ENCODE peak calls at places on chromosomes 11 and 22, in four cellular contexts. One of them, this sample, is unnamed.
A peak's percentile ranks its signal among the peaks of the same experiment; 100 is the strongest.

GRCh38 chr11:103326070-103326794 is 217.0 kb downstream of the DYNC2H1 start:
- DNase-seq in activated T-helper 1 cell treated with anti-CD3 and anti-CD28 coated beads, Interleukin-12 subunit alpha, Interleukin-12 subunit beta, Interleukin-2, Interleukin-4 antibody, amounts not matched to agents 30 ng/mL and 10 ng/mL and 1 ng/mL, durations not matched to agents 14 hours and 24 hours and 36 hours: no peak
- DNase-seq in head of caudate nucleus: peak; percentile 68
- DNase-seq in NCI-H1930: peak; percentile 20
- DNase-seq in this sample: peak; percentile 71

GRCh38 chr22:47351836-47352579 is 589.6 kb downstream of the TBC1D22A start:
- DNase-seq in activated T-helper 1 cell treated with anti-CD3 and anti-CD28 coated beads, Interleukin-12 subunit alpha, Interleukin-12 subunit beta, Interleukin-2, Interleukin-4 antibody, amounts not matched to agents 30 ng/mL and 10 ng/mL and 1 ng/mL, durations not matched to agents 14 hours and 24 hours and 36 hours: no peak
- DNase-seq in head of caudate nucleus: peak; percentile 30
- DNase-seq in NCI-H1930: no peak
- DNase-seq in this sample: no peak

GRCh38 chr11:91081440-91082088 is 858.7 kb upstream of the CHORDC1 start:
- DNase-seq in activated T-helper 1 cell treated with anti-CD3 and anti-CD28 coated beads, Interleukin-12 subunit alpha, Interleukin-12 subunit beta, Interleukin-2, Interleukin-4 antibody, amounts not matched to agents 30 ng/mL and 10 ng/mL and 1 ng/mL, durations not matched to agents 14 hours and 24 hours and 36 hours: no peak
- DNase-seq in head of caudate nucleus: no peak
- DNase-seq in NCI-H1930: no peak
- DNase-seq in this sample: no peak

GRCh38 chr11:597166-597725 is 18.5 kb downstream of the IRF7 start:
- DNase-seq in activated T-helper 1 cell treated with anti-CD3 and anti-CD28 coated beads, Interleukin-12 subunit alpha, Interleukin-12 subunit beta, Interleukin-2, Interleukin-4 antibody, amounts not matched to agents 30 ng/mL and 10 ng/mL and 1 ng/mL, durations not matched to agents 14 hours and 24 hours and 36 hours: no peak
- DNase-seq in head of caudate nucleus: no peak
- DNase-seq in NCI-H1930: no peak
- DNase-seq in this sample: no peak

GRCh38 chr11:117221775-117222517 is 9.9 kb downstream of the PCSK7 start:
- DNase-seq in activated T-helper 1 cell treated with anti-CD3 and anti-CD28 coated beads, Interleukin-12 subunit alpha, Interleukin-12 subunit beta, Interleukin-2, Interleukin-4 antibody, amounts not matched to agents 30 ng/mL and 10 ng/mL and 1 ng/mL, durations not matched to agents 14 hours and 24 hours and 36 hours: no peak
- DNase-seq in head of caudate nucleus: no peak
- DNase-seq in NCI-H1930: no peak
- DNase-seq in this sample: no peak

GRCh38 chr11:7657306-7658025 is 15.8 kb downstream of the CYB5R2 start:
- DNase-seq in activated T-helper 1 cell treated with anti-CD3 and anti-CD28 coated beads, Interleukin-12 subunit alpha, Interleukin-12 subunit beta, Interleukin-2, Interleukin-4 antibody, amounts not matched to agents 30 ng/mL and 10 ng/mL and 1 ng/mL, durations not matched to agents 14 hours and 24 hours and 36 hours: no peak
- DNase-seq in head of caudate nucleus: peak; percentile 89
- DNase-seq in NCI-H1930: peak; percentile 19
- DNase-seq in this sample: peak; percentile 67

GRCh38 chr22:28711820-28712777 is 29.5 kb downstream of the CHEK2 start:
- DNase-seq in activated T-helper 1 cell treated with anti-CD3 and anti-CD28 coated beads, Interleukin-12 subunit alpha, Interleukin-12 subunit beta, Interleukin-2, Interleukin-4 antibody, amounts not matched to agents 30 ng/mL and 10 ng/mL and 1 ng/mL, durations not matched to agents 14 hours and 24 hours and 36 hours: no peak
- DNase-seq in head of caudate nucleus: no peak
- DNase-seq in NCI-H1930: no peak
- DNase-seq in this sample: no peak

GRCh38 chr22:39232246-39232645 is 12.5 kb downstream of the PDGFB start:
- DNase-seq in activated T-helper 1 cell treated with anti-CD3 and anti-CD28 coated beads, Interleukin-12 subunit alpha, Interleukin-12 subunit beta, Interleukin-2, Interleukin-4 antibody, amounts not matched to agents 30 ng/mL and 10 ng/mL and 1 ng/mL, durations not matched to agents 14 hours and 24 hours and 36 hours: no peak
- DNase-seq in head of caudate nucleus: no peak
- DNase-seq in NCI-H1930: no peak
- DNase-seq in this sample: no peak

GRCh38 chr22:23818541-23818940 is 20.3 kb downstream of the DERL3 start:
- DNase-seq in activated T-helper 1 cell treated with anti-CD3 and anti-CD28 coated beads, Interleukin-12 subunit alpha, Interleukin-12 subunit beta, Interleukin-2, Interleukin-4 antibody, amounts not matched to agents 30 ng/mL and 10 ng/mL and 1 ng/mL, durations not matched to agents 14 hours and 24 hours and 36 hours: no peak
- DNase-seq in head of caudate nucleus: no peak
- DNase-seq in NCI-H1930: no peak
- DNase-seq in this sample: no peak

GRCh38 chr11:10669258-10670033 is 24.1 kb downstream of the IRAG1 start:
- DNase-seq in activated T-helper 1 cell treated with anti-CD3 and anti-CD28 coated beads, Interleukin-12 subunit alpha, Interleukin-12 subunit beta, Interleukin-2, Interleukin-4 antibody, amounts not matched to agents 30 ng/mL and 10 ng/mL and 1 ng/mL, durations not matched to agents 14 hours and 24 hours and 36 hours: no peak
- DNase-seq in head of caudate nucleus: no peak
- DNase-seq in NCI-H1930: no peak
- DNase-seq in this sample: no peak

GRCh38 chr11:44388828-44389645 is 79.1 kb upstream of the ALX4 start:
- DNase-seq in activated T-helper 1 cell treated with anti-CD3 and anti-CD28 coated beads, Interleukin-12 subunit alpha, Interleukin-12 subunit beta, Interleukin-2, Interleukin-4 antibody, amounts not matched to agents 30 ng/mL and 10 ng/mL and 1 ng/mL, durations not matched to agents 14 hours and 24 hours and 36 hours: no peak
- DNase-seq in head of caudate nucleus: no peak
- DNase-seq in NCI-H1930: no peak
- DNase-seq in this sample: no peak

This sample was measured in HL-60.